ENCODE peak calls at places on chromosomes 3 and 15, in nine cellular contexts. Y, I, S, K, A, E, F, D and H are unnamed samples.

GRCh38 chr3:53595660-53596059 is 101.2 kb downstream of the CACNA1D start:
- DNase-seq in Y (no peak), I (no peak), S (no peak), K (no peak), A (no peak), E (no peak), F (no peak), D (no peak), H (no peak)

GRCh38 chr15:40928975-40929729 is at the start of gene DLL4:
- DNase-seq in Y (peak; percentile 91), I (peak; percentile 57), S (peak; percentile 51), K (peak; percentile 77), A (peak; percentile 67), E (peak; percentile 51), F (peak; percentile 78), D (peak; percentile 53), H (no peak)

GRCh38 chr15:80251505-80252280 is at the start of gene CTXND1:
- DNase-seq in Y (no peak), I (peak; percentile 20), S (no peak), K (no peak), A (no peak), E (no peak), F (no peak), D (no peak), H (no peak)

GRCh38 chr3:122313261-122313660 is 11.8 kb upstream of the CSTA start:
- DNase-seq in Y (no peak), I (peak; percentile 21), S (no peak), K (no peak), A (no peak), E (no peak), F (no peak), D (no peak), H (no peak)

GRCh38 chr15:77499087-77499765 is 78.5 kb downstream of the HMG20A start:
- DNase-seq in Y (no peak), I (peak; percentile 68), S (no peak), K (no peak), A (no peak), E (no peak), F (no peak), D (no peak), H (no peak)

GRCh38 chr3:185084883-185085282 is 68.0 kb downstream of the C3orf70 start:
- DNase-seq in Y (no peak), I (peak; percentile 59), S (peak; percentile 13), K (peak; percentile 55), A (no peak), E (no peak), F (no peak), D (peak; percentile 29), H (no peak)

GRCh38 chr3:115092220-115092791 is 54.8 kb downstream of the ZBTB20 start:
- DNase-seq in Y (peak; percentile 76), I (peak; percentile 87), S (peak; percentile 80), K (peak; percentile 21), A (peak; percentile 62), E (peak; percentile 16), F (peak; percentile 49), D (peak; percentile 63), H (peak; percentile 26)

GRCh38 chr15:93121994-93122910 is 33.2 kb upstream of the RGMA start:
- DNase-seq in Y (no peak), I (peak; percentile 5), S (no peak), K (no peak), A (peak; percentile 35), E (no peak), F (no peak), D (no peak), H (no peak)

GRCh38 chr3:31793040-31793439 is 188.0 kb downstream of the OSBPL10 start:
- DNase-seq in Y (no peak), I (no peak), S (no peak), K (no peak), A (no peak), E (no peak), F (no peak), D (no peak), H (no peak)

GRCh38 chr3:117104381-117104780 is 394.8 kb downstream of the TUSC7 start:
- DNase-seq in Y (no peak), I (no peak), S (no peak), K (no peak), A (no peak), E (no peak), F (no peak), D (no peak), H (no peak)

GRCh38 chr3:148077318-148077923 is 620.3 kb upstream of the AGTR1 start:
- DNase-seq in Y (peak; percentile 13), I (peak; percentile 51), S (peak; percentile 69), K (peak; percentile 5), A (no peak), E (no peak), F (no peak), D (peak; percentile 28), H (peak; percentile 11)

GRCh38 chr3:52783211-52783555 is 5.8 kb downstream of the ITIH1 start:
- DNase-seq in Y (no peak), I (no peak), S (peak; percentile 14), K (no peak), A (no peak), E (no peak), F (no peak), D (no peak), H (no peak)

GRCh38 chr3:42071720-42072582 is 19.2 kb upstream of the TRAK1 start:
- DNase-seq in Y (peak; percentile 79), I (peak; percentile 80), S (peak; percentile 76), K (peak; percentile 68), A (peak; percentile 81), E (no peak), F (peak; percentile 45), D (peak; percentile 70), H (peak; percentile 44)